ENCODE peak calls at places on chromosomes 16 and 17, in eight cellular contexts. One of them, this sample, is unnamed.

GRCh38 chr17:41844971-41845370 is 7.3 kb downstream of the KLHL10 start:
- DNase-seq in AG04450: no peak
- DNase-seq in endodermal cell: no peak
- DNase-seq in CD8-positive, alpha-beta T cell: no peak
- DNase-seq in pancreas: no peak
- DNase-seq in substantia nigra: no peak
- DNase-seq in naive thymus-derived CD4-positive, alpha-beta T cell: no peak
- DNase-seq in dorsolateral prefrontal cortex: no peak
- DNase-seq in this sample: no peak

GRCh38 chr16:59478806-59479205 is 744.7 kb upstream of the GOT2 start:
- DNase-seq in endodermal cell: no peak
- DNase-seq in substantia nigra: no peak
- DNase-seq in CD8-positive, alpha-beta T cell: no peak
- DNase-seq in dorsolateral prefrontal cortex: no peak
- DNase-seq in pancreas: no peak
- DNase-seq in AG04450: no peak
- DNase-seq in naive thymus-derived CD4-positive, alpha-beta T cell: no peak
- DNase-seq in this sample: no peak

GRCh38 chr17:62135742-62136141 is 70.7 kb upstream of the MED13 start:
- DNase-seq in endodermal cell: no peak
- DNase-seq in dorsolateral prefrontal cortex: no peak
- DNase-seq in pancreas: no peak
- DNase-seq in AG04450: no peak
- DNase-seq in naive thymus-derived CD4-positive, alpha-beta T cell: no peak
- DNase-seq in CD8-positive, alpha-beta T cell: no peak
- DNase-seq in substantia nigra: no peak
- DNase-seq in this sample: no peak

GRCh38 chr17:9360610-9361571 is 214.7 kb downstream of the STX8 start:
- DNase-seq in substantia nigra: peak; percentile 10
- DNase-seq in CD8-positive, alpha-beta T cell: no peak
- DNase-seq in dorsolateral prefrontal cortex: no peak
- DNase-seq in pancreas: no peak
- DNase-seq in endodermal cell: no peak
- DNase-seq in AG04450: peak; percentile 67
- DNase-seq in naive thymus-derived CD4-positive, alpha-beta T cell: no peak
- DNase-seq in this sample: peak; percentile 67

GRCh38 chr17:51322390-51323029 is 62.2 kb downstream of the UTP18 start:
- DNase-seq in naive thymus-derived CD4-positive, alpha-beta T cell: no peak
- DNase-seq in substantia nigra: no peak
- DNase-seq in dorsolateral prefrontal cortex: no peak
- DNase-seq in AG04450: no peak
- DNase-seq in pancreas: no peak
- DNase-seq in CD8-positive, alpha-beta T cell: no peak
- DNase-seq in endodermal cell: peak; percentile 65
- DNase-seq in this sample: no peak

GRCh38 chr17:65170839-65171238 is 33.7 kb downstream of the RGS9 start:
- DNase-seq in pancreas: peak; percentile 53
- DNase-seq in dorsolateral prefrontal cortex: no peak
- DNase-seq in AG04450: no peak
- DNase-seq in CD8-positive, alpha-beta T cell: no peak
- DNase-seq in substantia nigra: no peak
- DNase-seq in endodermal cell: no peak
- DNase-seq in naive thymus-derived CD4-positive, alpha-beta T cell: no peak
- DNase-seq in this sample: no peak

GRCh38 chr17:67606471-67606870 is 111.3 kb upstream of the NOL11 start:
- DNase-seq in endodermal cell: no peak
- DNase-seq in pancreas: peak; percentile 51
- DNase-seq in substantia nigra: no peak
- DNase-seq in CD8-positive, alpha-beta T cell: no peak
- DNase-seq in dorsolateral prefrontal cortex: no peak
- DNase-seq in naive thymus-derived CD4-positive, alpha-beta T cell: no peak
- DNase-seq in AG04450: no peak
- DNase-seq in this sample: peak; percentile 24

GRCh38 chr16:86576591-86577313 is 1.6 kb upstream of the FOXL1 start:
- DNase-seq in AG04450: peak; percentile 80
- DNase-seq in endodermal cell: peak; percentile 69
- DNase-seq in naive thymus-derived CD4-positive, alpha-beta T cell: no peak
- DNase-seq in CD8-positive, alpha-beta T cell: no peak
- DNase-seq in substantia nigra: no peak
- DNase-seq in dorsolateral prefrontal cortex: no peak
- DNase-seq in pancreas: no peak
- DNase-seq in this sample: peak; percentile 76

GRCh38 chr16:80894091-80894490 is 89.7 kb upstream of the CDYL2 start:
- DNase-seq in naive thymus-derived CD4-positive, alpha-beta T cell: no peak
- DNase-seq in CD8-positive, alpha-beta T cell: no peak
- DNase-seq in pancreas: no peak
- DNase-seq in endodermal cell: no peak
- DNase-seq in dorsolateral prefrontal cortex: no peak
- DNase-seq in substantia nigra: no peak
- DNase-seq in AG04450: no peak
- DNase-seq in this sample: no peak

GRCh38 chr17:45148183-45149036 is at the start of gene HEXIM1:
- DNase-seq in naive thymus-derived CD4-positive, alpha-beta T cell: peak; percentile 100
- DNase-seq in CD8-positive, alpha-beta T cell: peak; percentile 98
- DNase-seq in substantia nigra: peak; percentile 99
- DNase-seq in endodermal cell: peak; percentile 100
- DNase-seq in dorsolateral prefrontal cortex: peak; percentile 100
- DNase-seq in pancreas: peak; percentile 99
- DNase-seq in AG04450: peak; percentile 99
- DNase-seq in this sample: peak; percentile 99

GRCh38 chr17:63914471-63914870 is 3.4 kb upstream of the CSHL1 start:
- DNase-seq in naive thymus-derived CD4-positive, alpha-beta T cell: no peak
- DNase-seq in dorsolateral prefrontal cortex: no peak
- DNase-seq in AG04450: no peak
- DNase-seq in CD8-positive, alpha-beta T cell: no peak
- DNase-seq in substantia nigra: no peak
- DNase-seq in pancreas: no peak
- DNase-seq in endodermal cell: no peak
- DNase-seq in this sample: no peak

GRCh38 chr16:67312450-67313118 is 14.0 kb downstream of the KCTD19 start:
- DNase-seq in substantia nigra: no peak
- DNase-seq in endodermal cell: no peak
- DNase-seq in naive thymus-derived CD4-positive, alpha-beta T cell: no peak
- DNase-seq in AG04450: no peak
- DNase-seq in CD8-positive, alpha-beta T cell: no peak
- DNase-seq in dorsolateral prefrontal cortex: no peak
- DNase-seq in pancreas: no peak
- DNase-seq in this sample: no peak

DNA sequence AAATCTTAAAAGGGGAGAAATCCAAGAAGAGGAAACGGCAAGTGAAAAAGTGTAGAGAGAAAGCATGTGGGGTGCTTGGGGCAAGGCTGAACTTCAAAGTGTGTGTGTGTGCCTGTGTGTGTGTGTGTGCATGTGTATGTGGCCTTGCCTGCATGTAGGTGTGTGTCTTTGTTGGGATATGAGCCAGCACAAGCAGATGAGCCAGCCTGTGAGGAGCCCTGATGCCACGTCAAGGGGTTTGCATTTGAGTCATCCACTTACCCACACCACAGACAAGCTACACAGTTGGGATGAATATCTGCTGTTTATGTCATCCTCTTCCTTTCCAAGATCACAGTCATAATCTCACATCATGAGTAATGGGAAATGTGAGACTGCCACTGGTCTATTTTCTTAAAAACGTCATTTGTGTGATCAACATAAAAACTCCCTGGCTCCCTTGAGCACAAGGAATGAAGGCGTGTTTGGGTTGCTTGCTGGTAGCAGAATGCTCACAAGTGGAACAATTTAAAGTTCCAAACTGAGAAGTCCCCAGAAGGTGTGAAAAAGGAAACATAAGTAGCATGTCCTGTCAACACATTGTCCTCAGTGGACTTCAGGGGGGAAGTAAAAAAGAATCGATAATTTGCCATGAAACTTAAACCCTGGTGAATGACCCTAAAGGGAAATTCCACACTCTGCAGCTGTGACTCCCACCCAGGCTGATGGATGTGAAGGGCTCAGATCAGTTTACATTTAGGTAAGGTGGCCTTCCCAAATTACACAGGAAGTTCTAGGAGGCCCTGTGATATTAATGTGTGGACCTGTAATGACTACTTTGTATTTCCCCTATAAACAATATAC is 14.7 kb downstream of the KCTD19 start:
- DNase-seq in endodermal cell: no peak
- DNase-seq in pancreas: no peak
- DNase-seq in naive thymus-derived CD4-positive, alpha-beta T cell: no peak
- DNase-seq in AG04450: peak; percentile 100
- DNase-seq in substantia nigra: no peak
- DNase-seq in CD8-positive, alpha-beta T cell: no peak
- DNase-seq in dorsolateral prefrontal cortex: no peak
- DNase-seq in this sample: peak; percentile 66
- H3K27ac ChIP-seq in endodermal cell: no peak overlapping the region
- H3K27ac ChIP-seq in pancreas: no peak overlapping the region
- H3K27ac ChIP-seq in naive thymus-derived CD4-positive, alpha-beta T cell: no peak overlapping the region
- H3K27ac ChIP-seq in AG04450: peak overlapping the region; percentile 97
- H3K27ac ChIP-seq in substantia nigra: no peak overlapping the region
- H3K27ac ChIP-seq in CD8-positive, alpha-beta T cell: no peak overlapping the region
- H3K27ac ChIP-seq in dorsolateral prefrontal cortex: no peak overlapping the region
- H3K27ac ChIP-seq in this sample: no peak overlapping the region

DNA sequence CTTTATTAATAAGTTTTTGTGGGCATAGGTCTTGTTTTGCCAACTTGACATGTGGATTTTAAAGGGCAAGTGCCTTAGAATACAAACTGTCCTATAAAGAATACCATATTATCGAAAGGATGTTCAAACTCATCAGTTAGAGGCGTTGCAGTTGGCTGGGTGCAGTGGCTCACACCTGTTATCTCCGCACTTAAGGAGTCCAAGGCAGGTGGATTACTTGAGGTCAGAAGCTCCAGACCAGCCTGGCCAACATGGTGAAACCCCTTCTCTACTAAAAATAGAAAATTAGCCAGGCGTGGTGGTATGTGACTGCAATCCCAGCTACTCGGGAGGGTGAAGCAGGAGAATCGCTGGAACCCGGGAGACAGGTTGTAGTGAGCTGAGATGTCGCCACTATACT is 472.0 kb downstream of the WWOX start:
- DNase-seq in substantia nigra: no peak
- DNase-seq in CD8-positive, alpha-beta T cell: no peak
- DNase-seq in pancreas: no peak
- DNase-seq in dorsolateral prefrontal cortex: no peak
- DNase-seq in naive thymus-derived CD4-positive, alpha-beta T cell: no peak
- DNase-seq in endodermal cell: no peak
- DNase-seq in AG04450: no peak
- DNase-seq in this sample: no peak
- H3K27ac ChIP-seq in substantia nigra: no peak overlapping the region
- H3K27ac ChIP-seq in CD8-positive, alpha-beta T cell: no peak overlapping the region
- H3K27ac ChIP-seq in pancreas: no peak overlapping the region
- H3K27ac ChIP-seq in dorsolateral prefrontal cortex: no peak overlapping the region
- H3K27ac ChIP-seq in naive thymus-derived CD4-positive, alpha-beta T cell: no peak overlapping the region
- H3K27ac ChIP-seq in endodermal cell: no peak overlapping the region
- H3K27ac ChIP-seq in AG04450: no peak overlapping the region
- H3K27ac ChIP-seq in this sample: no peak overlapping the region

GRCh38 chr17:36937001-36937960 is at the start of gene LHX1:
- DNase-seq in substantia nigra: no peak
- DNase-seq in CD8-positive, alpha-beta T cell: no peak
- DNase-seq in pancreas: no peak
- DNase-seq in AG04450: no peak
- DNase-seq in endodermal cell: peak; percentile 86
- DNase-seq in dorsolateral prefrontal cortex: no peak
- DNase-seq in naive thymus-derived CD4-positive, alpha-beta T cell: peak; percentile 23
- DNase-seq in this sample: no peak
- H3K27ac ChIP-seq in substantia nigra: no peak within 1 kb of the TSS
- H3K27ac ChIP-seq in CD8-positive, alpha-beta T cell: no peak within 1 kb of the TSS
- H3K27ac ChIP-seq in pancreas: no peak within 1 kb of the TSS
- H3K27ac ChIP-seq in AG04450: no peak within 1 kb of the TSS
- H3K27ac ChIP-seq in endodermal cell: no peak within 1 kb of the TSS
- H3K27ac ChIP-seq in dorsolateral prefrontal cortex: no peak within 1 kb of the TSS
- H3K27ac ChIP-seq in naive thymus-derived CD4-positive, alpha-beta T cell: no peak within 1 kb of the TSS
- H3K27ac ChIP-seq in this sample: no peak within 1 kb of the TSS

GRCh38 chr17:2025220-2025621 is at the start of gene RTN4RL1:
- DNase-seq in dorsolateral prefrontal cortex: peak; percentile 81
- DNase-seq in endodermal cell: peak; percentile 90
- DNase-seq in pancreas: peak; percentile 74
- DNase-seq in substantia nigra: peak; percentile 50
- DNase-seq in naive thymus-derived CD4-positive, alpha-beta T cell: peak; percentile 76
- DNase-seq in CD8-positive, alpha-beta T cell: peak; percentile 54
- DNase-seq in AG04450: no peak
- DNase-seq in this sample: peak; percentile 81
- H3K27ac ChIP-seq in dorsolateral prefrontal cortex: peak within 1 kb of the TSS; percentile 85
- H3K27ac ChIP-seq in endodermal cell: no peak within 1 kb of the TSS
- H3K27ac ChIP-seq in pancreas: peak within 1 kb of the TSS; percentile 34
- H3K27ac ChIP-seq in substantia nigra: no peak within 1 kb of the TSS
- H3K27ac ChIP-seq in naive thymus-derived CD4-positive, alpha-beta T cell: peak within 1 kb of the TSS; percentile 45
- H3K27ac ChIP-seq in CD8-positive, alpha-beta T cell: no peak within 1 kb of the TSS
- H3K27ac ChIP-seq in AG04450: no peak within 1 kb of the TSS
- H3K27ac ChIP-seq in this sample: no peak within 1 kb of the TSS

This sample was measured in tibial artery.